ENCODE peak calls at places on chromosome 7, in six cellular contexts. K is tibial nerve, M is PC-9, E is tibial artery, B is endothelial cell of umbilical vein, S is heart right ventricle. U is an unnamed sample. For H3K9me3, the result is how much of the 10 kb centered on the place peaks cover.

GRCh38 chr7:80833289-80834104 is 85.4 kb downstream of the SEMA3C start:
- DNase-seq in K (no peak), M (no peak), E (no peak), B (no peak), S (no peak), U (no peak)

GRCh38 chr7:121328508-121329459 is at the start of gene WNT16:
- DNase-seq in K (no peak), M (no peak), E (no peak), B (no peak), S (no peak), U (no peak)

GRCh38 chr7:115825736-115826135 is 204.8 kb downstream of the TFEC start:
- DNase-seq in K (no peak), M (no peak), E (no peak), B (no peak), S (no peak), U (no peak)

GRCh38 chr7:27198871-27199801 is 755 bp downstream of the HOXA13 start:
- DNase-seq in K (no peak), M (peak), E (peak), B (no peak), S (no peak), U (no peak)

GRCh38 chr7:6423942-6424701 is 23.6 kb downstream of the DAGLB start:
- DNase-seq in K (peak), M (peak), E (peak), B (no peak), S (peak), U (no peak)

GRCh38 chr7:121752706-121753105 is 120.3 kb upstream of the PTPRZ1 start:
- DNase-seq in K (no peak), M (no peak), E (no peak), B (no peak), S (no peak), U (no peak)

GRCh38 chr7:142130282-142130681 is 18.8 kb downstream of the MGAM2 start:
- DNase-seq in K (no peak), M (no peak), E (no peak), B (no peak), S (no peak), U (no peak)

GRCh38 chr7:88300401-88300800 is 6.3 kb downstream of the STEAP4 start:
- DNase-seq in K (no peak), M (no peak), E (no peak), B (no peak), S (no peak), U (no peak)

GRCh38 chr7:35802649-35803048 is 1.8 kb downstream of the SEPTIN7 start:
- DNase-seq in K (no peak), M (no peak), E (no peak), B (peak), S (no peak), U (peak)

GRCh38 chr7:19530852-19531251 is 178.0 kb downstream of the POLR1F start:
- DNase-seq in K (no peak), M (no peak), E (no peak), B (no peak), S (no peak), U (no peak)

GRCh38 chr7:151754142-151754590 is 122.7 kb downstream of the PRKAG2 start:
- DNase-seq in K (peak), M (peak), E (peak), B (peak), S (peak), U (no peak)

GRCh38 chr7:94907420-94908203 is at the start of gene PPP1R9A:
- DNase-seq in K (no peak), M (peak), E (peak), B (peak), S (peak), U (no peak)

GRCh38 chr7:55570218-55570873 is 2.0 kb downstream of the VOPP1 start:
- DNase-seq in K (no peak), M (no peak), E (no peak), B (peak), S (no peak), U (no peak)

GRCh38 chr7:150481207-150481920 is 30.9 kb downstream of the GIMAP8 start:
- DNase-seq in K (no peak), M (no peak), E (no peak), B (no peak), S (no peak), U (peak)

GRCh38 chr7:101924171-101924570 is 106.7 kb downstream of the CUX1 start:
- DNase-seq in K (no peak), M (no peak), E (peak), B (peak), S (no peak), U (no peak)

GRCh38 chr7:135905858-135906257 is 71.3 kb downstream of the MTPN start:
- DNase-seq in K (no peak), M (no peak), E (no peak), B (no peak), S (no peak), U (no peak)

GRCh38 chr7:81669476-81670105 is 100.3 kb downstream of the HGF start:
- DNase-seq in K (no peak), M (no peak), E (no peak), B (no peak), S (no peak), U (no peak)

DNA sequence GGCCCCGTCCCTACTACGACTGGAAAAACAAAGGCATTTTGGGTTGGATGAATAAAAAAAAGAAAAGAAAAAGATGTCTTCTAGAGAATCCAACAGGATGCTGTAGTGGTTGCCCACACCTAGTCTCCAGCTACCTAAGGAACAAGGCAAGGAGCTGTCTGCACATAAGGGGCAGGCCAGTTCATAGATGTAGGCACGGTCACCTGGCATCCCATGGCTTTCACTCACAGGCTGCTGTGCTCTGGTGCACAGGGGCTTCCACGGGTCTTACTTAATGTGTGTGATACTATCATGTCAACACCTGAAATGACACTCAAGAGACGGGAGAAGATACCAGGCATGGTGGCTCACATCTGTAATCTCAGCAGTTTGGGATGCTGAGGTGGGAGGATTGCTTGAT is 978 bp downstream of the KCTD7 start:
- DNase-seq in K (no peak), M (no peak), E (no peak), B (no peak), S (no peak), U (no peak)
- H3K4me3 ChIP-seq in K (peak), M (peak), E (peak), B (peak), S (peak), U (peak)

GRCh38 chr7:57426629-57427003 is 23.4 kb upstream of the ZNF716 start:
- DNase-seq in K (no peak), M (no peak), E (peak), B (no peak), S (no peak), U (no peak)
- H3K9me3 ChIP-seq in K (under half), M (under half), E (under half), B (under half), S (under half), U (under half)

DNA sequence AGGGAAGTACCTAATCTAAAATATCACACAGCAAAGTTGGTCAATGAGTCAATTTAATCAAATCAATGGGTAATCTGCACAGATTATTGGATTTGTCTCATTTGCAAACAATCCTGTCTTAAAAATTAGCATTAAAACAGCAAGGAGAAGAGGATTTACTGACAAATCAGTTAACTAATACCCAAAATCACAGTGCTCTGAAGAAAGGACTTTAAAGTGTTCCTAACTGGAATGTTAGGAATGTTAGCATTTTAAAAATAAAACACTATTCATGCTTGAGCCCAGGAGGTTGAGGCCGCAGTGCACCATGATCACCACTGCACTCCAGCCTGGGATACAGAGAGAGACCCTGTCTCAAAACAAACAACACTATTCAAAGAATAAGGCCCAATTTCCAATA is 83.1 kb downstream of the CHCHD3 start:
- DNase-seq in K (no peak), M (no peak), E (no peak), B (no peak), S (no peak), U (no peak)
- H3K4me3 ChIP-seq in K (no peak), M (no peak), E (no peak), B (no peak), S (no peak), U (no peak)

GRCh38 chr7:99095698-99096097 is 48.2 kb downstream of the SMURF1 start:
- DNase-seq in K (no peak), M (no peak), E (no peak), B (no peak), S (no peak), U (no peak)
- H3K9me3 ChIP-seq in K (under half), M (under half), E (under half), B (under half), S (under half), U (under half)

DNA sequence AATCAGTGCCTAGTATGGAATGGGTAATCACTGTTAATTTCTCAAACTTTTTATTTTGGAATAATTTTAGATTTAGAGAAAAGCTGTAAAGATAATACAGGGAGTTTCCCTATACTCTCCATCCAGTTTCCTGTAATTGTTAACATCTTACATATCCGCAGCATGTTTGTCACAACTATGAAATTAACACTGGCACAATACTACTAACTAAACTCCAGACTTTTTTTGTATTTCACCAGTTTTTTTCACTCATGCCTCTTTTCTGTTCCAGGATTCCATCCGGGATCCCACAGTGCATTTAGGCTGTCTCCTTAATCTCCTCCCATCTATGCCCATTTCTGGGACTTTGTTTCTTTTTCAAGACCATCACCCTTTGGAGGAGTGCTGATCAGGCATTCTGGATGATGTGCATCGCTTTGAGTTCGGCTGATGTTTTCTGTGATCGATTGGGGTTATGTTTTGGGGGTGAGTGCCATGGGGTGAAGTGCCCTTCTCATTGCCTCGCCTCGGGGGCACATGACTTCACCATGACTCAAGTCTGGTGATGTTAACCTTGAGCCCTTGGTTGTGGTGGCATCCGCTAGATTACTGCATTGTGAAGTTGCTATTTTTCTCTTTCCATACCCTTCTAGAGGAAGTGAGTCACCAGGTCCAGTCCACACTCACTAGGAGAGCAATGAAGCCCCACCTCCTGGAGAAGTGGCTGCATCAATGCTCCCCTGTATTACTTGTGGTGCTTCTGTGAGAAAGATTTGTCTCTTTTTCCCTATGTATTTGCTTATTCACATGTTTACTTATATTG is 43.9 kb upstream of the GRB10 start:
- DNase-seq in K (no peak), M (peak), E (no peak), B (peak), S (no peak), U (no peak)
- H3K4me3 ChIP-seq in K (no peak), M (peak), E (no peak), B (no peak), S (no peak), U (no peak)

DNA sequence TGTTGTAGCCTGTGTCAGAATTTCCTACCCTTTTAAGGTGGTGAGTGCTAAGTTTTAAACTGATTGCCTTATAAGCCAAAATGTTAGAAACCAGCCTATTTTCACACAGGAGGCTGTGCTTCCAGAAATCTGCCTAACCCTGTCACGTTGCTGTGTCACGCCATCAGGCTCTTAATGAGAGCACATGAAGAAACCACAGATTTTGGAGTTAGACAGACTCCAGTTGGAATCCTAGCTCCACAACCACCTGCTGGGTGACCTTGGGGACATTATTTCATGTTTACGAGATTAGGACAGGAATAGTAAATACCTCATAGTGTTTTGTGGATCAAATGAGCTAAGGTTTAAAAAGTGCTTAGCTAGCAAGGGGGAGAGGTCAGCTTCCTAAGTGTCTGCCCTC is 321.8 kb downstream of the DPP6 start:
- DNase-seq in K (no peak), M (no peak), E (no peak), B (no peak), S (no peak), U (no peak)
- H3K9me3 ChIP-seq in K (under half), M (under half), E (under half), B (under half), S (under half), U (under half)

GRCh38 chr7:49766966-49767365 is 6.5 kb upstream of the VWC2 start:
- DNase-seq in K (no peak), M (no peak), E (no peak), B (no peak), S (no peak), U (no peak)
- H3K4me3 ChIP-seq in K (no peak), M (no peak), E (no peak), B (no peak), S (no peak), U (no peak)

GRCh38 chr7:157541295-157541608 is 204.4 kb downstream of the DNAJB6 start:
- DNase-seq in K (no peak), M (no peak), E (peak), B (no peak), S (no peak), U (no peak)

GRCh38 chr7:157543276-157543675 is 206.5 kb downstream of the DNAJB6 start:
- DNase-seq in K (no peak), M (no peak), E (peak), B (no peak), S (no peak), U (no peak)

GRCh38 chr7:157541796-157542668 is 205.2 kb downstream of the DNAJB6 start:
- DNase-seq in K (no peak), M (no peak), E (peak), B (no peak), S (no peak), U (no peak)

GRCh38 chr7:157543791-157544190 is 207.0 kb downstream of the DNAJB6 start:
- DNase-seq in K (no peak), M (no peak), E (no peak), B (no peak), S (no peak), U (no peak)

DNA sequence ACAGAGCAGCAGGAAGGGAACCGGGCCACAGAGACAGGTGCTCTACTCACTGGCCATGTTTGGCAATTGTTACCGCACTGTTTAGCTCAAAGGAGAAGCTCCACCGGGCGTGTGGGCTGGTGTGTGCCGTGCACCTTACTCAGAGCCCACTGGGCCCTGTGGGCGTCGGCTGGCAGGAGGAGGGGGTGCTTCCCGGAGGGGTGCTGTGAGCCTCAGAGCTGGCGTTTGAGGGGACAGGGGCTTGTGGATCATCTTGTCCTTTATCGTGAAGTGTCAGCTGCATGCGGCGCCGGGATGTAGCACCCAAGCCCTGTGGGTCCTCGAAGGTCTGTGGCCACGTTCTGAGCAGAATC is 205.8 kb downstream of the DNAJB6 start:
- DNase-seq in K (no peak), M (no peak), E (peak), B (no peak), S (no peak), U (no peak)
- H3K9me3 ChIP-seq in K (under half), M (under half), E (under half), B (under half), S (under half), U (under half)

GRCh38 chr7:41943098-41943577 is 240.2 kb upstream of the INHBA start:
- DNase-seq in K (peak), M (peak), E (peak), B (peak), S (peak), U (peak)
- H3K4me3 ChIP-seq in K (peak), M (no peak), E (peak), B (no peak), S (peak), U (no peak)